ENCODE peak calls at places on chromosomes 6 and 20, in five cellular contexts. S is pancreas; E is CD8-positive, alpha-beta T cell; Y is left ventricle myocardium inferior; W is OCI-LY7. B is an unnamed sample.

GRCh38 chr6:41781302-41781711 is 725 bp downstream of the PRICKLE4 start:
- DNase-seq in S (peak), E (no peak), Y (peak), W (no peak), B (peak)

GRCh38 chr6:132812255-132812732 is 2.1 kb upstream of the RPS12 start:
- DNase-seq in S (no peak), E (no peak), Y (no peak), W (peak), B (no peak)

GRCh38 chr20:34886122-34886521 is 9.7 kb downstream of the ACSS2 start:
- DNase-seq in S (no peak), E (no peak), Y (no peak), W (no peak), B (no peak)

GRCh38 chr6:43172127-43173007 is 1.3 kb downstream of the SRF start:
- DNase-seq in S (peak), E (peak), Y (peak), W (peak), B (peak)

GRCh38 chr6:87656857-87657256 is 45.2 kb downstream of the AKIRIN2 start:
- DNase-seq in S (no peak), E (no peak), Y (no peak), W (peak), B (no peak)

GRCh38 chr6:166629628-166630027 is 2.6 kb upstream of the RPS6KA2 start:
- DNase-seq in S (no peak), E (no peak), Y (no peak), W (no peak), B (no peak)

GRCh38 chr6:34593741-34594140 is 37.6 kb upstream of the SPDEF start:
- DNase-seq in S (no peak), E (no peak), Y (no peak), W (no peak), B (no peak)

GRCh38 chr6:26233608-26234420 is 131.2 kb upstream of the BTN3A2 start:
- DNase-seq in S (no peak), E (peak), Y (no peak), W (peak), B (no peak)

GRCh38 chr20:10603971-10604864 is 69.6 kb downstream of the JAG1 start:
- DNase-seq in S (no peak), E (no peak), Y (peak), W (no peak), B (no peak)

GRCh38 chr6:5684320-5684719 is 322.4 kb downstream of the NRN1 start:
- DNase-seq in S (no peak), E (no peak), Y (no peak), W (no peak), B (no peak)
- H3K27ac ChIP-seq in S (no peak), E (no peak), Y (no peak), W (no peak), B (no peak)

DNA sequence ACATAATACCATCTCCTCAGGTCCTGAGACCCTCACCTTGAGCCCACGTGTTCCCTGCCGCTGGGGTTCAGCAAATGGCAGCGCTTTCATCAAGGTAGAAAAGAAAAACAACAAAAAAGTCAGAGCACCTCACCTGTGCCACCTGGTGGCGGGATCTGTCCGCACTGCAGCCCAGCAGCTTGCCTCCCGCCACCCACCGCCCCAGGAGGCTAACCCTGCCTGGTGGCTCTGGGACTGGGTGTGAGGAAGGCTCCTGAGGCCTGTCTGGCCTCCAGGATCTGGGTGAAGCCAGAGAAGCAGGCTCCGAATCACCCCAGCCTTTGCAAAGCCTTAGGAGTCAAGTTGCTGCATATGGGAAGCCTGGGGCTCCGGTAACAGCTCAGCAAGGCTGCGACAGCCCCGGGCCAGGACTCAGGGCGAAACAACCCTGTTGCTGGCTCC is 270.8 kb downstream of the BMP7 start:
- DNase-seq in S (no peak), E (no peak), Y (no peak), W (peak), B (no peak)
- TF ChIP-seq CTCF in S (no peak), E (no peak), Y (peak), W (peak), B (peak)

DNA sequence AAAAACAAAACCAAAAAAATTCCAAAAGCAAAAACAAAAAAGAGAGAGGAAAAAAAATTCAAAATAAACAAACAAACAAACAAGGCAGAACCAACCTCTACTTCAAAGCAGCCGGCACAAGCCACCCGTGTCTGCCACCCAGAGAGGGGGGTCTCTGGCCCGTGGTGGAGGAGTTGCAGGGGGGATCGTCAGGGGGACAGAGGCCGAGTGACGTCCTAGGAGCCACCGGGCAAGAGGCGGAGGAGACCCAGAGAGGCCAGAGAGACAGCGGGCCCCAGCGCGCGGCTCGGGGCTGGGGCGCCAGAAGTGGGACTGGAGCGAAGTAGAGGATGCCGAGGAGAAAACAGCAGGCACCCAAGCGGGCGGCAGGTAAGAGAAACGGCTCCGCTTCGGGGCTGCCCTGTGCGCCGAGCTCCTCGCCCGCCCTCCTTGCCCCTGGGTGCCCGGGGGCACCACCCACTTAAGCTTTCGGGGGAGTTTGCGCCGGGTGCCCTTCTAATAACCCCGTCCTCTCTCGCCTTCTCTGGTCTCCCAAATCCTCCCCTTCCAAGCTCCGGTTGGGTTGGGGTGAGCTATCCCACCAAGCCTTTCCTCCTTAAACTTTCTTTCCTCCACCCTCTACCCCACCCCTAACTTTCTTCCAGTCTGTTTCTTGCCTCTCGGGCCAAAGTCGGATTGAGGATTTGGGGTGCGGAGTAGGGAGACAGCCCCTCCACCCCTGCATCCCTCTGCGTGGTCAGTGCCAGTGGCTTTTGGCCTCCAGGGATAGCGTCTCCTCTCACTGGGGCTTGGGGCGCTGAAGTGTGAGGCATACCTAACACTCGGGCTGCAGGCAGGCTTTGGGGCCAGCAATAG is 1.0 kb downstream of the TSHZ2 start:
- DNase-seq in S (peak), E (no peak), Y (peak), W (no peak), B (no peak)
- H3K27ac ChIP-seq in S (no peak), E (peak), Y (peak), W (no peak), B (peak)

GRCh38 chr20:32823078-32823477 is 3.3 kb downstream of the MAPRE1 start:
- DNase-seq in S (no peak), E (no peak), Y (no peak), W (no peak), B (no peak)
- TF ChIP-seq CTCF in S (no peak), E (no peak), Y (no peak), W (no peak), B (no peak)

GRCh38 chr6:133955136-133955576 is 2.1 kb downstream of the TBPL1 start:
- DNase-seq in S (no peak), E (no peak), Y (no peak), W (no peak), B (no peak)
- H3K27ac ChIP-seq in S (no peak), E (no peak), Y (no peak), W (no peak), B (no peak)

DNA sequence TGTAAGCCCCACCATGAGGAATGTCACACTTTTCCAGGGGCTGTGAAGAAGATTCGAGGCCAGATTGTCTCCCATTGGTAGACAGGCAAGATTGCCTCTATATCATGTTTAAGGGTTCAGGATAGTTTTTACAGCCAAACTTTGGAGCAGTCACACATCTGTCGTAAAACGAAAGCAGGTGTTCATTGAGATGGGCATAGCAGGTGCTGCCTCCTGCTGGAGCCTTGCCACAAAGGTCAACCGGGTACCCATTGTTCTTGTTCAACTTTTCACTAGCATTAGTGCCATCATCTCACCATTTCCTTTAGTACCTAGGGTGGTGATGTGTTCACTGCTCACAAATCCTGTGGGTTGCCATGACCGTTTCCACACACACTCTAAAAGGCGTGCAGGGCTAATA is 198.3 kb downstream of the HTR1B start:
- DNase-seq in S (no peak), E (no peak), Y (no peak), W (no peak), B (no peak)
- TF ChIP-seq CTCF in S (no peak), E (no peak), Y (no peak), W (peak), B (no peak)

DNA sequence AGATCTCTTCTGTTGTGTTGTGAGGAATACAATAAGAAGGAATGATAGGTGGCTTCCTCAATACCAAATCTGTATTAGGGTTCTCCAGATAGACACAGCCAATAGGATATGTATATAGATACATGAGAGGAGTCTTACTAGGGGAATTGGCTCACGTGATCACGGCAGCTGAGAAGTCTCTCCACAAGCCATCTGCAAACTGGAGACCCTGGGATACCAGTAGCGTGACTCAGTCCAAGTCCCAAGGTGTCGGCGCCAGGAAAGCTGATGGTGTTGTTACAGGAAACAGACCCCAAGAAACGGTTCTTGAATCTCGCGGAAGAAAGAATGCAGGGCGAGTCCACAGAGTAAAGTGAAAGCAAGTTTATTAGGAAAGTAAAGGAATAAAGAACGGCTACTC is 61.4 kb downstream of the SYTL3 start:
- DNase-seq in S (no peak), E (no peak), Y (no peak), W (no peak), B (no peak)
- H3K27ac ChIP-seq in S (no peak), E (no peak), Y (peak), W (no peak), B (peak)

GRCh38 chr6:2843138-2843740 is 1.6 kb upstream of the SERPINB1 start:
- DNase-seq in S (no peak), E (no peak), Y (no peak), W (peak), B (no peak)

GRCh38 chr6:2842139-2842552 is 483 bp upstream of the SERPINB1 start:
- DNase-seq in S (no peak), E (no peak), Y (no peak), W (no peak), B (no peak)

GRCh38 chr6:2839982-2840793 is 1.5 kb downstream of the SERPINB1 start:
- DNase-seq in S (no peak), E (no peak), Y (no peak), W (no peak), B (no peak)

GRCh38 chr6:2840794-2841061 is 935 bp downstream of the SERPINB1 start:
- DNase-seq in S (peak), E (no peak), Y (no peak), W (no peak), B (no peak)

DNA sequence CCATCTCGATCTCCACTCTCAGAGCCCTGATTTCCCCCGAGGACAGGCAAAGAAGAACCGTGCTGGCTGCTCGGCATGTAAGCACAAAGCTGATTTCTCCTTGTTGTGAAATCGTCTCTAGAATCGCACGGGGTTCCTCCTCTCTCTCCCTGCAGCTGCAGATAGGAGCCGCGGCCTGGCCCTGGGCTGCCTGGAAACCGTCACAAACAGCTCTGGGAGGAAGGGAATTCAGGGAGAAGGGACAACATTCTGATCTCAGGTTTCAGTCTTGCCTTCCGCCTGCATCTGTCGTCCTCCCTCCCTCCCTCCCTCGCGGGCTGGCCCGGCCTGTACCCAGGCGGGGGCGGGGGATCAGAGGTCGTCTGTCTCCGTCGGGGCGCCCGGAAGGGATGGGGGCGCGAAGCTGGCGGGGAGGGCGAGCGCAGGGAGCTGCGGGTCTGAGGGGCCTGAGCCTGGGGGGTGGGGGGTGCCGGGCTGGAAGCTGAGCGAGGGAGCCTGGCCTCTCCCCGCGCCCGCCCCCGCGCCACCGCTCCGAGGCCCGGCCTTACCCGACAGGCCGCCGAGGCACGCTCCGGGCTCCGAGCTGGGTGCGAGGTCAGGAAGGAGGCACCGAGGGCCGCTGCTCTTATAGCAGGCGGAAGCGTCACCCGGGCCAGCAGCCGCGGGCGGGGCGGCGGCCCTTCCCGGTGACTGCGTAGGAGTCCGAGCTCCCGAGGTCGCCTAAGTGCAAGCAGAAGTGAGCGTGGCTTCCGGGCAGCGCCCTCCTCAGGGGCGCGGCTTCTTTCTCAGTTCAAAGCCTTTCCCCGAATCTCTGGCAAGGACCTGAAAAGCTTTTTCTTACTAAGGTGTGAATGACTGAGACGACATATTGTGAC is at the start of gene SERPINB1:
- DNase-seq in S (peak), E (peak), Y (peak), W (no peak), B (peak)
- TF ChIP-seq CTCF in S (no peak), E (no peak), Y (peak), W (no peak), B (no peak)

GRCh38 chr6:112087136-112087908 is at the start of the genes FAM229B and TUBE1:
- DNase-seq in S (peak), E (peak), Y (peak), W (peak), B (peak)
- H3K27ac ChIP-seq in S (peak), E (peak), Y (peak), W (peak), B (peak)

GRCh38 chr20:50865114-50865513 is 66.1 kb downstream of the ADNP start:
- DNase-seq in S (no peak), E (no peak), Y (no peak), W (no peak), B (no peak)
- TF ChIP-seq CTCF in S (no peak), E (no peak), Y (no peak), W (no peak), B (no peak)